ENCODE peak calls at places on chromosomes 5 and 9, in five cellular contexts. W is heart left ventricle; A is CD8-positive, alpha-beta T cell; X is ovary; M is iPS DF 6.9. C is an unnamed sample.
A peak's percentile ranks its signal among the peaks of the same experiment; 100 is the strongest.

GRCh38 chr5:61327761-61328753 is 4.0 kb upstream of the ZSWIM6 start:
- DNase-seq in W (no peak), A (no peak), X (no peak), M (no peak), C (no peak)

GRCh38 chr9:98502976-98503325 is 205.8 kb downstream of the GABBR2 start:
- DNase-seq in W (peak; percentile 49), A (no peak), X (no peak), M (no peak), C (no peak)

GRCh38 chr9:95143591-95144561 is 173.6 kb downstream of the FANCC start:
- DNase-seq in W (peak; percentile 83), A (no peak), X (peak; percentile 93), M (no peak), C (peak; percentile 91)

GRCh38 chr9:93612796-93613154 is 36.4 kb downstream of the PHF2 start:
- DNase-seq in W (no peak), A (no peak), X (peak; percentile 2), M (no peak), C (peak; percentile 57)

GRCh38 chr5:91223886-91224285 is 159.2 kb downstream of the ARRDC3 start:
- DNase-seq in W (no peak), A (no peak), X (no peak), M (no peak), C (no peak)

GRCh38 chr5:84961193-84961592 is 576.5 kb upstream of the EDIL3 start:
- DNase-seq in W (peak; percentile 14), A (no peak), X (no peak), M (no peak), C (peak; percentile 57)

GRCh38 chr5:17805426-17805825 is 171.2 kb downstream of the TAF11L14 start:
- DNase-seq in W (no peak), A (no peak), X (no peak), M (no peak), C (no peak)

GRCh38 chr5:139649082-139649991 is 1.2 kb downstream of the CXXC5 start:
- DNase-seq in W (peak; percentile 47), A (no peak), X (no peak), M (no peak), C (peak; percentile 82)

GRCh38 chr5:88081877-88082276 is 186.8 kb downstream of the TMEM161B start:
- DNase-seq in W (no peak), A (no peak), X (no peak), M (no peak), C (no peak)

GRCh38 chr9:82539126-82539525 is 523.8 kb downstream of the RASEF start:
- DNase-seq in W (no peak), A (no peak), X (no peak), M (no peak), C (no peak)

GRCh38 chr9:38212016-38212415 is 143.0 kb upstream of the SHB start:
- DNase-seq in W (no peak), A (no peak), X (no peak), M (no peak), C (no peak)
- H3K27me3 ChIP-seq in W (no peaks in the 10 kb centered on the region), A (no peaks in the 10 kb centered on the region), X (no peaks in the 10 kb centered on the region), M (peaks cover 70% of the 10 kb centered on the region), C (no peaks in the 10 kb centered on the region)

GRCh38 chr5:180623844-180624243 is 25.6 kb downstream of the FLT4 start:
- DNase-seq in W (peak; percentile 18), A (no peak), X (no peak), M (no peak), C (no peak)
- H3K27ac ChIP-seq in W (peak overlapping the region; percentile 66), A (no peak overlapping the region), X (no peak overlapping the region), M (no peak overlapping the region), C (no peak overlapping the region)

GRCh38 chr5:149303210-149303609 is 31.6 kb downstream of the AFAP1L1 start:
- DNase-seq in W (no peak), A (no peak), X (no peak), M (no peak), C (no peak)
- H3K4me1 ChIP-seq in W (peaks cover 47% of the 10 kb centered on the region), A (peaks cover 13% of the 10 kb centered on the region), X (no peaks in the 10 kb centered on the region), M (no peaks in the 10 kb centered on the region), C (no peaks in the 10 kb centered on the region)

DNA sequence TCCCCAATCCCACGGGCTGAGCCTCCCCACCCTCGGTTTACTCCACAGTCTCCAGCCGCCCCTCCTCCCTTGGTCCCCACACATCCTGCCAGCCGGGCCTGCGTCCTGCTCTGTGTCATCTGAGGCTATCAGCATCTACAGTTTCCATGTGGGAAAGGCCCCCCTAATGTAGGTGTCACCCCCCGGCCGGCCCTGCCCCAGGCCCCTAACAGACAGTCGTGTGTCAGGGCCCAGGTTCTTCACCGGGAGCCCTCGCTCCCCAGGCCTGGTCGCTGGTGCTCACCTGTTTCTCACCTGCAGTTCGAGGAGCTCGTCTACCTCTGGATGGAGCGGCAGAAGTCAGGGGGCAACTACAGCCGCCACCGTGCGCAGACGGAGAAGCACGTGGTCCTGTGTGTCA is 62.7 kb downstream of the KCNT1 start:
- DNase-seq in W (no peak), A (no peak), X (no peak), M (no peak), C (no peak)
- H3K27me3 ChIP-seq in W (no peaks in the 10 kb centered on the region), A (no peaks in the 10 kb centered on the region), X (no peaks in the 10 kb centered on the region), M (no peaks in the 10 kb centered on the region), C (no peaks in the 10 kb centered on the region)